ENCODE peak calls at places on chromosomes 2 and 18, in five cellular contexts. S is SW480; N is stimulated activated CD4-positive, alpha-beta T cell treated with anti-CD3 and anti-CD28 coated beads, Interleukin-1b, Interleukin-23, amount 100 ng/mL, for 48 hours; P is IMR-90; W is GM06990. I is an unnamed sample.

GRCh38 chr18:38406625-38407024 is 841.0 kb upstream of the CELF4 start:
- DNase-seq in S (no peak), P (no peak), W (no peak), N (no peak), I (no peak)

GRCh38 chr2:96891591-96892333 is 21.9 kb upstream of the SEMA4C start:
- DNase-seq in S (no peak), W (no peak), P (peak), N (no peak), I (peak)

GRCh38 chr2:113965644-113966043 is 75.8 kb downstream of the ACTR3 start:
- DNase-seq in S (peak), P (peak), N (peak), W (no peak), I (no peak)

GRCh38 chr2:9554841-9555337 is 741 bp downstream of the ADAM17 start:
- DNase-seq in W (no peak), P (peak), N (peak), S (peak), I (no peak)

GRCh38 chr2:1207962-1208510 is 205.2 kb upstream of the TPO start:
- DNase-seq in P (no peak), S (no peak), N (no peak), W (no peak), I (no peak)

GRCh38 chr2:42338567-42339190 is 22.3 kb downstream of the COX7A2L start:
- DNase-seq in W (no peak), N (no peak), P (no peak), S (no peak), I (no peak)

GRCh38 chr2:12493031-12493513 is 223.7 kb upstream of the TRIB2 start:
- DNase-seq in P (peak), N (peak), S (no peak), W (no peak), I (peak)

GRCh38 chr2:203706403-203706802 is at the start of gene CD28:
- DNase-seq in N (peak), S (no peak), W (peak), P (no peak), I (no peak)

GRCh38 chr2:11633923-11634478 is 36.0 kb downstream of the NTSR2 start:
- DNase-seq in S (no peak), P (no peak), N (no peak), W (no peak), I (no peak)

GRCh38 chr18:9760641-9761040 is 52.5 kb downstream of the RAB31 start:
- DNase-seq in P (no peak), S (no peak), W (no peak), N (no peak), I (no peak)

GRCh38 chr18:42048150-42048549 is 93.1 kb downstream of the PIK3C3 start:
- DNase-seq in N (no peak), S (no peak), P (peak), W (no peak), I (peak)

GRCh38 chr2:28661589-28662001 is 90.0 kb upstream of the PPP1CB start:
- DNase-seq in W (no peak), P (peak), S (peak), N (no peak), I (peak)

GRCh38 chr2:225660262-225661091 is 261.0 kb downstream of the NYAP2 start:
- DNase-seq in N (peak), P (peak), W (no peak), S (peak), I (peak)

GRCh38 chr2:142557391-142557790 is 320.1 kb upstream of the KYNU start:
- DNase-seq in P (no peak), S (no peak), W (no peak), N (no peak), I (no peak)

I was measured in hepatic stellate cell.